ENCODE peak calls at places on chromosomes 16 and 17, in nine cellular contexts. C is A673, V is ovary, U is astrocyte, Y is GM23248, H is cardiac muscle cell, W is left lung, N is small intestine, Z is heart right ventricle. G is an unnamed sample.

GRCh38 chr17:19409509-19409908 is 1.5 kb upstream of the RNF112 start:
- DNase-seq in V (no peak), N (no peak), W (no peak), H (peak), Z (no peak), U (peak), C (peak), Y (peak), G (no peak)

GRCh38 chr16:23397464-23397863 is 55.5 kb downstream of the COG7 start:
- DNase-seq in C (no peak), U (no peak), Y (no peak), V (no peak), H (no peak), N (no peak), Z (no peak), W (no peak), G (no peak)

GRCh38 chr17:79027925-79028491 is 4.0 kb downstream of the C1QTNF1 start:
- DNase-seq in U (no peak), C (no peak), V (peak), N (no peak), W (no peak), Y (peak), Z (no peak), H (peak), G (no peak)

GRCh38 chr16:10509534-10510025 is 70.8 kb downstream of the EMP2 start:
- DNase-seq in N (peak), Z (peak), H (peak), W (peak), U (peak), C (peak), Y (peak), V (no peak), G (no peak)

GRCh38 chr16:56793504-56793903 is 63.6 kb downstream of the NUP93 start:
- DNase-seq in V (no peak), Y (peak), W (no peak), N (no peak), H (peak), U (no peak), C (no peak), Z (no peak), G (no peak)

GRCh38 chr17:67879662-67880061 is 54.4 kb downstream of the BPTF start:
- DNase-seq in N (no peak), Y (no peak), C (peak), W (no peak), Z (no peak), H (no peak), U (no peak), V (no peak), G (no peak)

GRCh38 chr17:75455896-75456416 is 479 bp upstream of the TMEM94 start:
- DNase-seq in W (no peak), V (no peak), C (no peak), H (no peak), Y (no peak), U (no peak), N (no peak), Z (no peak), G (no peak)

GRCh38 chr17:45225051-45225700 is 3.5 kb downstream of the FMNL1 start:
- DNase-seq in W (no peak), Y (no peak), U (no peak), Z (no peak), V (no peak), H (no peak), C (no peak), N (no peak), G (peak)

GRCh38 chr16:19583665-19584300 is 28.3 kb downstream of the VPS35L start:
- DNase-seq in W (no peak), H (peak), Z (peak), N (peak), U (peak), C (peak), V (no peak), Y (peak), G (no peak)

GRCh38 chr16:72013389-72013788 is 4.8 kb downstream of the DHODH start:
- DNase-seq in U (peak), V (peak), Z (no peak), N (no peak), W (no peak), H (peak), Y (peak), C (peak), G (no peak)

GRCh38 chr16:23948949-23949392 is 113.2 kb downstream of the PRKCB start:
- DNase-seq in C (no peak), N (peak), V (no peak), W (no peak), Y (no peak), U (no peak), Z (no peak), H (no peak), G (no peak)

GRCh38 chr17:44381810-44382209 is 7.6 kb downstream of the ITGA2B start:
- DNase-seq in V (peak), N (no peak), C (no peak), U (no peak), W (no peak), Y (no peak), Z (no peak), H (no peak), G (no peak)

GRCh38 chr16:30927789-30928378 is 4.5 kb downstream of the FBXL19 start:
- DNase-seq in V (peak), Y (peak), U (peak), Z (peak), C (peak), H (peak), N (peak), W (peak), G (no peak)

GRCh38 chr17:57999496-58000017 is 7.5 kb downstream of the SRSF1 start:
- DNase-seq in H (peak), Y (peak), W (no peak), C (peak), N (peak), Z (no peak), V (no peak), U (peak), G (no peak)

GRCh38 chr17:38908676-38909181 is 16.7 kb upstream of the LASP1NB start:
- DNase-seq in U (no peak), W (no peak), Y (no peak), N (no peak), V (peak), C (no peak), H (no peak), Z (no peak), G (no peak)

GRCh38 chr17:76237859-76238313 is 2.4 kb downstream of the RNF157 start:
- DNase-seq in Y (peak), C (no peak), N (peak), H (no peak), V (no peak), Z (no peak), W (no peak), U (no peak), G (no peak)

GRCh38 chr16:10754941-10755340 is 11.3 kb downstream of the NUBP1 start:
- DNase-seq in N (no peak), C (peak), U (peak), Y (peak), H (peak), W (no peak), Z (no peak), V (peak), G (no peak)

GRCh38 chr16:60214321-60214720 is 1480.2 kb upstream of the GOT2 start:
- DNase-seq in H (no peak), W (no peak), V (no peak), C (no peak), Z (no peak), U (no peak), N (no peak), Y (no peak), G (no peak)

GRCh38 chr16:67114793-67115192 is 5.1 kb downstream of the PHAF1 start:
- DNase-seq in W (no peak), C (no peak), N (no peak), V (no peak), Z (no peak), U (no peak), H (no peak), Y (peak), G (no peak)

GRCh38 chr17:74442670-74443515 is 11.0 kb downstream of the GPRC5C start:
- DNase-seq in U (no peak), H (peak), V (peak), N (peak), C (no peak), Z (peak), W (peak), Y (peak), G (peak)

GRCh38 chr17:81238815-81239713 is at the start of the genes NDUFAF8 and TEPSIN:
- DNase-seq in V (peak), C (peak), Z (peak), H (peak), U (peak), W (peak), Y (peak), N (peak), G (peak)
- H3K27ac ChIP-seq in V (peak), C (peak), Z (peak), H (peak), U (peak), W (peak), Y (peak), N (peak), G (peak)

GRCh38 chr17:40355123-40355803 is 9.3 kb downstream of the GJD3 start:
- DNase-seq in N (peak), V (peak), Y (peak), C (peak), H (peak), U (no peak), Z (peak), W (peak), G (no peak)
- H3K27ac ChIP-seq in N (peak), V (no peak), Y (no peak), C (no peak), H (no peak), U (no peak), Z (peak), W (peak), G (no peak)

DNA sequence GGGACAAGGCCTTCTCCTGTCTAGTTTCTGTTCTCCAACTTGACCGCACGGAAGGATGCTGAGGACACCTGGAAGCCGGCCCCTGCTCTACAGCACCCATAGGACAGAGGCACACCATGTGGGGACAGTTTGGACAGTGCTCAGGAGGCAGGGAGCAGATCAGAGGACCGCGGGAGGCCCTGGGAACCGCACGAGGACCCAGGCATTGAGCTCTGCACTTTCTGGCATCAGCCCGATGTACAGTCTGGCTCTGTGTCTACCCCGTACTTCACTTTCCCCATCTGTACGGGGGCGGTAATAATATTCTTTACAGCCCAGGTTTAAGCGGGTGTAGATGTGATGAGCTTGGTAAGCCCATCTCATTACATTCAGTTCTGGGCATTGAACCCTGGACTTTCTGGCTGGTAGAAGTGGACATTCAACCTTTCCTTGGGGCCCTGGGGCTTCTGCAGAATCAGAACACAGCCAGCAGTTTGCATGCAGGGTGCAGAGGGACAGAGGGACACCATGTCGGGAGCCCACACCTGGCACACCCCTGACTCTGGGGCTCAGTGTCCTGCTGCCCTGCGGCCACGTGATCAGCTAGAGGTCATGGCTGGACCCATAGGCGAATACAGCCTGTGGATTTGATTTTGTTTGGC is 258.7 kb downstream of the SEC14L1 start:
- DNase-seq in U (no peak), N (no peak), V (no peak), Z (no peak), C (no peak), H (no peak), Y (no peak), W (no peak), G (no peak)
- H3K27ac ChIP-seq in U (no peak), N (no peak), V (no peak), Z (peak), C (no peak), H (no peak), Y (peak), W (peak), G (peak)

GRCh38 chr17:61395409-61395982 is 4.1 kb upstream of the TBX2 start:
- DNase-seq in H (no peak), Y (no peak), U (no peak), W (no peak), N (no peak), V (no peak), C (no peak), Z (no peak), G (no peak)
- H3K27ac ChIP-seq in H (peak), Y (no peak), U (no peak), W (peak), N (no peak), V (no peak), C (no peak), Z (peak), G (peak)

GRCh38 chr17:56866076-56866475 is 32.1 kb downstream of the DGKE start:
- DNase-seq in V (no peak), Z (no peak), N (no peak), W (no peak), U (no peak), C (no peak), Y (no peak), H (no peak), G (no peak)
- H3K27ac ChIP-seq in V (no peak), Z (no peak), N (no peak), W (no peak), U (no peak), C (no peak), Y (no peak), H (no peak), G (no peak)

GRCh38 chr17:61383689-61384201 is 15.9 kb upstream of the TBX2 start:
- DNase-seq in C (no peak), Z (no peak), Y (no peak), N (no peak), U (no peak), H (no peak), V (no peak), W (no peak), G (no peak)
- H3K27ac ChIP-seq in C (no peak), Z (peak), Y (no peak), N (no peak), U (no peak), H (peak), V (no peak), W (no peak), G (no peak)

G was measured in ascending aorta.